ENCODE peak calls at places on chromosomes 16 and 17, in nine cellular contexts. T is cardiac fibroblast, A is lung, Q is heart right ventricle, O is PC-3, C is GM12865, E is neural progenitor cell, H is upper lobe of right lung, D is AG10803. R is an unnamed sample.

GRCh38 chr17:41520821-41521521 is 2.3 kb upstream of the KRT15 start:
- DNase-seq in O (peak), Q (no peak), C (no peak), E (no peak), H (no peak), T (no peak), A (no peak), D (no peak), R (peak)

GRCh38 chr17:67503184-67503583 is 126.1 kb downstream of the PITPNC1 start:
- DNase-seq in C (no peak), T (no peak), E (no peak), H (no peak), A (no peak), O (peak), D (no peak), Q (no peak), R (no peak)

GRCh38 chr16:19980866-19981265 is 92.8 kb downstream of the GPR139 start:
- DNase-seq in E (peak), H (no peak), C (peak), T (no peak), A (no peak), O (peak), Q (no peak), D (no peak), R (no peak)

GRCh38 chr16:67279296-67280089 is at the start of gene PLEKHG4:
- DNase-seq in H (peak), O (peak), D (peak), E (peak), C (peak), Q (peak), T (peak), A (peak), R (peak)

GRCh38 chr17:68592667-68593330 is 8.4 kb downstream of the FAM20A start:
- DNase-seq in Q (no peak), E (no peak), O (no peak), C (no peak), D (peak), T (no peak), H (no peak), A (no peak), R (no peak)

GRCh38 chr17:45372325-45372869 is 55.6 kb upstream of the MAP3K14 start:
- DNase-seq in H (peak), D (peak), C (no peak), Q (no peak), A (no peak), E (no peak), O (peak), T (no peak), R (no peak)

GRCh38 chr16:9062301-9062700 is 29.1 kb upstream of the HAPSTR1 start:
- DNase-seq in A (no peak), D (no peak), H (no peak), O (no peak), T (no peak), C (no peak), Q (no peak), E (no peak), R (no peak)

GRCh38 chr17:82388223-82388921 is 16.8 kb downstream of the UTS2R start:
- DNase-seq in C (no peak), A (no peak), E (peak), D (no peak), T (no peak), H (no peak), Q (no peak), O (peak), R (no peak)

GRCh38 chr16:2969545-2970521 is 685 bp downstream of the PAQR4 start:
- DNase-seq in Q (peak), T (peak), A (peak), E (peak), O (peak), D (peak), H (peak), C (peak), R (peak)

GRCh38 chr16:84058664-84059063 is 16.1 kb upstream of the SLC38A8 start:
- DNase-seq in O (no peak), Q (no peak), C (no peak), H (peak), E (no peak), T (peak), A (no peak), D (no peak), R (no peak)

GRCh38 chr17:77471984-77472836 is 331.4 kb downstream of the SEC14L1 start:
- DNase-seq in A (peak), E (peak), T (peak), Q (peak), C (peak), D (peak), O (no peak), H (peak), R (no peak)

GRCh38 chr16:24074574-24074973 is 181.6 kb upstream of the CACNG3 start:
- DNase-seq in C (no peak), T (no peak), A (no peak), O (no peak), E (no peak), D (no peak), Q (no peak), H (no peak), R (no peak)

GRCh38 chr17:6361733-6362132 is 73.2 kb downstream of the AIPL1 start:
- DNase-seq in D (no peak), E (peak), T (peak), Q (no peak), C (no peak), A (no peak), O (peak), H (no peak), R (no peak)

GRCh38 chr16:30490210-30490609 is 17.7 kb downstream of the ITGAL start:
- DNase-seq in E (peak), O (no peak), T (no peak), D (peak), C (no peak), H (no peak), A (no peak), Q (no peak), R (no peak)

GRCh38 chr16:14310519-14310991 is 239.4 kb downstream of the MRTFB start:
- DNase-seq in A (no peak), O (no peak), H (no peak), C (peak), T (peak), D (peak), Q (no peak), E (peak), R (no peak)
- H3K4me3 ChIP-seq in A (no peak), O (no peak), H (no peak), C (peak), T (no peak), D (peak), Q (no peak), E (no peak), R (no peak)

GRCh38 chr16:75701361-75701760 is at the start of gene DUXB:
- DNase-seq in T (no peak), Q (no peak), H (no peak), D (no peak), E (no peak), A (no peak), O (no peak), C (no peak), R (no peak)
- H3K4me3 ChIP-seq in T (no peak), Q (no peak), H (no peak), D (no peak), E (no peak), A (no peak), O (no peak), C (no peak), R (no peak)

DNA sequence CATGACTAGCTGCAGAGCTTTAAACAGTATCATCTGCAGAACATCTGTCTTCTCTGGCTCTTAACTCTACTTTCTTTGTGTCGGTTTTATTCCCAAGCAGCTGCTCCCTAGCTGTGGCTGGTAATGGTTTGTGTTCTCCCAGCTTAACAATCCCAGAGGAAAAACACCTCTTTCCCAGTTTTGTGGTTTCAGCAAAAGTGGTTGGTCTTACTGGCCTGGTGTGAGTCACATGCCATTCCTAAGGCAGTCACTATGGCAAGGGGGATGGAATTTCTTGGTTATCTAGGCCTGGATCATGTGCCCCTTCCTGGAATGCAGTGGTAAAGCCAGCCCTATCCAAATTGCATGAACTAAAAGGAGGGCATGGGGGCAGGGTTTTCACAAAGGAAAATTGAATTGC is 27.4 kb downstream of the OMG start:
- DNase-seq in E (peak), H (no peak), O (peak), D (peak), Q (peak), C (no peak), A (no peak), T (peak), R (peak)
- H3K4me3 ChIP-seq in E (no peak), H (no peak), O (no peak), D (no peak), Q (no peak), C (no peak), A (no peak), T (no peak), R (no peak)

GRCh38 chr16:56700631-56701030 is 18.4 kb downstream of the MT1X start:
- DNase-seq in A (no peak), O (no peak), H (no peak), Q (no peak), D (no peak), T (no peak), C (no peak), E (no peak), R (no peak)
- H3K4me3 ChIP-seq in A (no peak), O (no peak), H (no peak), Q (no peak), D (no peak), T (no peak), C (no peak), E (no peak), R (no peak)

DNA sequence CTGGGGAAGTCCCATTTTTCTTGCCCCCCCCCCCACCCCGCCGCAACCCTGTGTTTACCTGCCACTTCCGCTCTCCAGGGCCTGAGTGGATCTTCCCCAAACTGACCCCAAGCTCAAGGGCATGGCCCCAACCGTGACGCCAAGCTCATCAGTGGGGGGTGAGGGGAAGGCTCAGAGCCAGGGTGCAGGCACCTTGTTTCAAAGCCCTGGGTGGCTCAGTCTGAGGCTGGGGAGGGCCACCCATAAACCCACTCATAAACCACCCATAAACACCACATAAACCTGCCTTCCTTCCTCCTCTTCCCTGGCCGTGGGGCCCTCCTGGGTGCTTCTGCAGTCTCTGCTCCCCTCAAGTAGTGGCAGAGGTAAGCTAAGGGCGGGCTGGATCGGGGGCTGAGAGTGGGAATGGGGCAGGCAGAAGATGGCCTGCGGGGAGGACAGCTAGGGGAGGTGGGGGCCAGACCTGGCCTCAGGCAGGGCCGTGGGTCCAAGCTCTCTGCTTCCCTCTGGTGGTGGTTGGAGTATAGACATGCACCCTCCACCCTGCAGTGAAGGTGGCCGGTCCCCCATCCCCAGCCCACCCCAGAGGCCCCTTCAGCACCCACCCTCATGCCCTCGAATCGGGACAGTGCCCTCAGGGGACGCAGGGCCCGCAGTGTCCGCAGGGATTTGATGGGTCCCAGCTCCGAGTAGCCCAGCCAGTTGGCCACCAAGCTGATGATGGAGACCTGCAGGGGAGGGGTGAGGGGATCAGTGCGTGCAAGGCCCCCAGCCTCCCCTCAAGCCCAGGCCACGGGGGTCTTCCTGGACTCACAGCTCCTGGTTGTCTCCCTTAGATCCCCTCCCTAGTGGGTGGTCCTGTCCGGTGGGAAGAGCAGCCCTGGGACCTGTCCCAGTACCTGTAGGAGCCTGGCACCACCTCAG is 14.6 kb upstream of the CD79B start:
- DNase-seq in A (peak), H (no peak), O (peak), Q (peak), E (peak), C (peak), D (peak), T (peak), R (peak)
- H3K4me3 ChIP-seq in A (no peak), H (no peak), O (no peak), Q (no peak), E (no peak), C (peak), D (no peak), T (no peak), R (no peak)